ENCODE peak calls at places on chromosomes 11 and 22, in five cellular contexts. One of them, this sample, is unnamed.

GRCh38 chr11:46202149-46202548 is 75.3 kb upstream of the CREB3L1 start:
- DNase-seq in cardiac muscle cell: no peak
- DNase-seq in type B pancreatic cell: no peak
- DNase-seq in BJ: no peak
- DNase-seq in fibroblast of mammary gland: no peak
- DNase-seq in this sample: no peak

GRCh38 chr22:20258584-20259335 is 9.4 kb downstream of the RTN4R start:
- DNase-seq in cardiac muscle cell: no peak
- DNase-seq in type B pancreatic cell: no peak
- DNase-seq in BJ: no peak
- DNase-seq in fibroblast of mammary gland: no peak
- DNase-seq in this sample: no peak

GRCh38 chr11:61035086-61035835 is 63.8 kb downstream of the CD6 start:
- DNase-seq in cardiac muscle cell: no peak
- DNase-seq in type B pancreatic cell: no peak
- DNase-seq in BJ: no peak
- DNase-seq in fibroblast of mammary gland: no peak
- DNase-seq in this sample: no peak

GRCh38 chr22:33823552-33823951 is 96.7 kb downstream of the LARGE1 start:
- DNase-seq in cardiac muscle cell: no peak
- DNase-seq in type B pancreatic cell: no peak
- DNase-seq in BJ: no peak
- DNase-seq in fibroblast of mammary gland: no peak
- DNase-seq in this sample: no peak

GRCh38 chr11:61693897-61694840 is 14.0 kb downstream of the DAGLA start:
- DNase-seq in cardiac muscle cell: no peak
- DNase-seq in type B pancreatic cell: no peak
- DNase-seq in BJ: no peak
- DNase-seq in fibroblast of mammary gland: no peak
- DNase-seq in this sample: no peak

GRCh38 chr11:19258651-19259230 is 18.0 kb upstream of the E2F8 start:
- DNase-seq in cardiac muscle cell: no peak
- DNase-seq in type B pancreatic cell: no peak
- DNase-seq in BJ: no peak
- DNase-seq in fibroblast of mammary gland: no peak
- DNase-seq in this sample: no peak

GRCh38 chr11:66037327-66037726 is 11.0 kb upstream of the CATSPER1 start:
- DNase-seq in cardiac muscle cell: no peak
- DNase-seq in type B pancreatic cell: no peak
- DNase-seq in BJ: no peak
- DNase-seq in fibroblast of mammary gland: no peak
- DNase-seq in this sample: no peak

GRCh38 chr22:48096846-48097665 is 1334.6 kb downstream of the TBC1D22A start:
- DNase-seq in cardiac muscle cell: no peak
- DNase-seq in type B pancreatic cell: no peak
- DNase-seq in BJ: no peak
- DNase-seq in fibroblast of mammary gland: no peak
- DNase-seq in this sample: no peak

GRCh38 chr22:43395296-43395695 is 16.5 kb upstream of the MPPED1 start:
- DNase-seq in cardiac muscle cell: no peak
- DNase-seq in type B pancreatic cell: no peak
- DNase-seq in BJ: no peak
- DNase-seq in fibroblast of mammary gland: no peak
- DNase-seq in this sample: no peak

GRCh38 chr22:43972931-43973330 is 17.7 kb downstream of the SAMM50 start:
- DNase-seq in cardiac muscle cell: no peak
- DNase-seq in type B pancreatic cell: no peak
- DNase-seq in BJ: no peak
- DNase-seq in fibroblast of mammary gland: no peak
- DNase-seq in this sample: no peak

GRCh38 chr11:25065711-25066110 is 568.9 kb downstream of the LUZP2 start:
- DNase-seq in cardiac muscle cell: no peak
- DNase-seq in type B pancreatic cell: no peak
- DNase-seq in BJ: no peak
- DNase-seq in fibroblast of mammary gland: peak; percentile 65
- DNase-seq in this sample: no peak

GRCh38 chr22:42990131-42990838 is 24.7 kb downstream of the PACSIN2 start:
- DNase-seq in cardiac muscle cell: no peak
- DNase-seq in type B pancreatic cell: no peak
- DNase-seq in BJ: no peak
- DNase-seq in fibroblast of mammary gland: peak; percentile 94
- DNase-seq in this sample: no peak

GRCh38 chr11:18367431-18367830 is 26.9 kb upstream of the LDHA start:
- DNase-seq in cardiac muscle cell: no peak
- DNase-seq in type B pancreatic cell: no peak
- DNase-seq in BJ: no peak
- DNase-seq in fibroblast of mammary gland: peak; percentile 26
- DNase-seq in this sample: no peak

GRCh38 chr11:38005597-38005996 is 1407.6 kb upstream of the RAG2 start:
- DNase-seq in cardiac muscle cell: no peak
- DNase-seq in type B pancreatic cell: no peak
- DNase-seq in BJ: peak; percentile 58
- DNase-seq in fibroblast of mammary gland: no peak
- DNase-seq in this sample: no peak

GRCh38 chr11:65915821-65916251 is 3.0 kb downstream of the C11orf68 start:
- DNase-seq in cardiac muscle cell: no peak
- DNase-seq in type B pancreatic cell: no peak
- DNase-seq in BJ: peak; percentile 89
- DNase-seq in fibroblast of mammary gland: peak; percentile 98
- DNase-seq in this sample: peak; percentile 94

GRCh38 chr11:116826751-116827431 is 2.8 kb upstream of the APOC3 start:
- DNase-seq in cardiac muscle cell: no peak
- DNase-seq in type B pancreatic cell: no peak
- DNase-seq in BJ: no peak
- DNase-seq in fibroblast of mammary gland: no peak
- DNase-seq in this sample: no peak

GRCh38 chr22:37672920-37673453 is 2.4 kb upstream of the LGALS1 start:
- DNase-seq in cardiac muscle cell: no peak
- DNase-seq in type B pancreatic cell: no peak
- DNase-seq in BJ: no peak
- DNase-seq in fibroblast of mammary gland: no peak
- DNase-seq in this sample: no peak

GRCh38 chr22:37335819-37336199 is 53.5 kb downstream of the CYTH4 start:
- DNase-seq in cardiac muscle cell: no peak
- DNase-seq in type B pancreatic cell: no peak
- DNase-seq in BJ: no peak
- DNase-seq in fibroblast of mammary gland: no peak
- DNase-seq in this sample: no peak

GRCh38 chr11:131290111-131290510 is 80.3 kb upstream of the NTM start:
- DNase-seq in cardiac muscle cell: no peak
- DNase-seq in type B pancreatic cell: no peak
- DNase-seq in BJ: no peak
- DNase-seq in fibroblast of mammary gland: no peak
- DNase-seq in this sample: no peak

GRCh38 chr11:66043008-66043906 is 5.7 kb downstream of the GAL3ST3 start:
- DNase-seq in cardiac muscle cell: no peak
- DNase-seq in type B pancreatic cell: no peak
- DNase-seq in BJ: no peak
- DNase-seq in fibroblast of mammary gland: no peak
- DNase-seq in this sample: no peak

GRCh38 chr22:24002272-24002671 is 3.0 kb downstream of the GSTT4 start:
- DNase-seq in cardiac muscle cell: no peak
- DNase-seq in type B pancreatic cell: no peak
- DNase-seq in BJ: no peak
- DNase-seq in fibroblast of mammary gland: no peak
- DNase-seq in this sample: no peak

GRCh38 chr11:67409781-67410368 is 5.6 kb upstream of the CARNS1 start:
- DNase-seq in cardiac muscle cell: peak; percentile 49
- DNase-seq in type B pancreatic cell: no peak
- DNase-seq in BJ: no peak
- DNase-seq in fibroblast of mammary gland: no peak
- DNase-seq in this sample: no peak

GRCh38 chr11:126512251-126512650 is 156.8 kb downstream of the ST3GAL4 start:
- DNase-seq in cardiac muscle cell: no peak
- DNase-seq in type B pancreatic cell: no peak
- DNase-seq in BJ: no peak
- DNase-seq in fibroblast of mammary gland: no peak
- DNase-seq in this sample: no peak

GRCh38 chr22:38433871-38434270 is 21.1 kb downstream of the KCNJ4 start:
- DNase-seq in cardiac muscle cell: no peak
- DNase-seq in type B pancreatic cell: no peak
- DNase-seq in BJ: no peak
- DNase-seq in fibroblast of mammary gland: no peak
- DNase-seq in this sample: no peak

GRCh38 chr22:27120036-27120435 is 462.6 kb downstream of the MIAT start:
- DNase-seq in cardiac muscle cell: no peak
- DNase-seq in type B pancreatic cell: no peak
- DNase-seq in BJ: no peak
- DNase-seq in fibroblast of mammary gland: no peak
- DNase-seq in this sample: no peak

GRCh38 chr11:130599073-130599654 is 150.7 kb downstream of the ADAMTS15 start:
- DNase-seq in cardiac muscle cell: peak; percentile 37
- DNase-seq in type B pancreatic cell: no peak
- DNase-seq in BJ: no peak
- DNase-seq in fibroblast of mammary gland: peak; percentile 61
- DNase-seq in this sample: no peak

GRCh38 chr11:108887436-108888238 is 222.8 kb downstream of the DDX10 start:
- DNase-seq in cardiac muscle cell: no peak
- DNase-seq in type B pancreatic cell: no peak
- DNase-seq in BJ: peak; percentile 53
- DNase-seq in fibroblast of mammary gland: peak; percentile 42
- DNase-seq in this sample: no peak

GRCh38 chr22:45534339-45535192 is 31.9 kb downstream of the FBLN1 start:
- DNase-seq in cardiac muscle cell: no peak
- DNase-seq in type B pancreatic cell: no peak
- DNase-seq in BJ: no peak
- DNase-seq in fibroblast of mammary gland: peak; percentile 59
- DNase-seq in this sample: no peak

GRCh38 chr22:35329114-35329847 is 29.6 kb downstream of the TOM1 start:
- DNase-seq in cardiac muscle cell: no peak
- DNase-seq in type B pancreatic cell: no peak
- DNase-seq in BJ: no peak
- DNase-seq in fibroblast of mammary gland: no peak
- DNase-seq in this sample: no peak

GRCh38 chr11:68021167-68021787 is 9.2 kb upstream of the NDUFS8 start:
- DNase-seq in cardiac muscle cell: peak; percentile 24
- DNase-seq in type B pancreatic cell: no peak
- DNase-seq in BJ: no peak
- DNase-seq in fibroblast of mammary gland: no peak
- DNase-seq in this sample: no peak

GRCh38 chr11:17827006-17827405 is 92.4 kb downstream of the KCNC1 start:
- DNase-seq in cardiac muscle cell: no peak
- DNase-seq in type B pancreatic cell: no peak
- DNase-seq in BJ: no peak
- DNase-seq in fibroblast of mammary gland: no peak
- DNase-seq in this sample: no peak

DNA sequence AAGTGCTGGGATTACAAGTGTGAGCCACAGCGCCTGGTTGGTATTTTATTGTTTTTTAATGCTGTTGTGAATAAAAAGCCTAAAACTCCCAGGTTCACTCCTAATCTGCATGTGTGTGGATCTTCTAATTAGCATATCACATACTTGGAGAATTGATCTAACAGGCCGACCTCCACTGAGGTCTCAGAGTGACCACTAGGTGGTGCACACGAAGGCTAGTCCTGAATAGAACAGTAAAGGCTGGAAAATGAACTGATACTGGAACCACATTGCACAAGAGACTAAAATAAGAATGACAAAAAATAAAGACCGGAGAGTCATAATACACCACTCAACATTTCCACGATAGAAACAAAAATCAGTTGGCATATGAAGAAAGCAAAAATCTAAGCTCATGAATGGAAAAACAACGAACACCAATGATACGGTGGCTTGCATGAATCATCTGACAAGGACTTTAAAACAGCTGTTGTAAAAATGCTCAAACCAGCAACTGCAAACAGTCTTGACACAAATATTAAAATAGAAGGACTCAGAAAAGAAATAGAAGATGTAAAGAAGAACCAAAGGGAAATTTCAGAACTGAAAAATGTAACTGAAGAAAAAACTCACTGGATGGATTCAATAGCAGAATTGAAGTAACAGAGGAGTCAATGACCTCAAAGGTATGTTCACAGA is 19.2 kb downstream of the PIM3 start:
- DNase-seq in cardiac muscle cell: no peak
- DNase-seq in type B pancreatic cell: no peak
- DNase-seq in BJ: no peak
- DNase-seq in fibroblast of mammary gland: peak; percentile 61
- DNase-seq in this sample: no peak
- TF ChIP-seq CTCF in cardiac muscle cell: peak; percentile 62
- TF ChIP-seq CTCF in type B pancreatic cell: peak; percentile 80
- TF ChIP-seq CTCF in BJ: peak; percentile 66
- TF ChIP-seq CTCF in fibroblast of mammary gland: peak; percentile 62
- TF ChIP-seq CTCF in this sample: peak; percentile 60

GRCh38 chr11:107018902-107019493 is 722 bp upstream of the GUCY1A2 start:
- DNase-seq in cardiac muscle cell: peak; percentile 91
- DNase-seq in type B pancreatic cell: peak; percentile 82
- DNase-seq in BJ: no peak
- DNase-seq in fibroblast of mammary gland: peak; percentile 67
- DNase-seq in this sample: no peak
- TF ChIP-seq CTCF in cardiac muscle cell: peak; percentile 1
- TF ChIP-seq CTCF in type B pancreatic cell: no peak
- TF ChIP-seq CTCF in BJ: no peak
- TF ChIP-seq CTCF in fibroblast of mammary gland: no peak
- TF ChIP-seq CTCF in this sample: no peak

GRCh38 chr11:70944636-70945035 is 307.7 kb downstream of the SHANK2 start:
- DNase-seq in cardiac muscle cell: no peak
- DNase-seq in type B pancreatic cell: no peak
- DNase-seq in BJ: no peak
- DNase-seq in fibroblast of mammary gland: no peak
- DNase-seq in this sample: no peak
- TF ChIP-seq CTCF in cardiac muscle cell: no peak
- TF ChIP-seq CTCF in type B pancreatic cell: peak; percentile 48
- TF ChIP-seq CTCF in BJ: no peak
- TF ChIP-seq CTCF in fibroblast of mammary gland: peak; percentile 18
- TF ChIP-seq CTCF in this sample: no peak

GRCh38 chr11:96389604-96390402 is at the start of the genes CCDC82 and JRKL:
- DNase-seq in cardiac muscle cell: peak; percentile 98
- DNase-seq in type B pancreatic cell: peak; percentile 99
- DNase-seq in BJ: peak; percentile 64
- DNase-seq in fibroblast of mammary gland: peak; percentile 91
- DNase-seq in this sample: peak; percentile 85
- TF ChIP-seq CTCF in cardiac muscle cell: no peak
- TF ChIP-seq CTCF in type B pancreatic cell: no peak
- TF ChIP-seq CTCF in BJ: no peak
- TF ChIP-seq CTCF in fibroblast of mammary gland: no peak
- TF ChIP-seq CTCF in this sample: no peak

GRCh38 chr11:21343204-21343603 is 673.8 kb downstream of the NELL1 start:
- DNase-seq in cardiac muscle cell: no peak
- DNase-seq in type B pancreatic cell: no peak
- DNase-seq in BJ: no peak
- DNase-seq in fibroblast of mammary gland: no peak
- DNase-seq in this sample: no peak
- TF ChIP-seq CTCF in cardiac muscle cell: no peak
- TF ChIP-seq CTCF in type B pancreatic cell: no peak
- TF ChIP-seq CTCF in BJ: no peak
- TF ChIP-seq CTCF in fibroblast of mammary gland: no peak
- TF ChIP-seq CTCF in this sample: no peak

DNA sequence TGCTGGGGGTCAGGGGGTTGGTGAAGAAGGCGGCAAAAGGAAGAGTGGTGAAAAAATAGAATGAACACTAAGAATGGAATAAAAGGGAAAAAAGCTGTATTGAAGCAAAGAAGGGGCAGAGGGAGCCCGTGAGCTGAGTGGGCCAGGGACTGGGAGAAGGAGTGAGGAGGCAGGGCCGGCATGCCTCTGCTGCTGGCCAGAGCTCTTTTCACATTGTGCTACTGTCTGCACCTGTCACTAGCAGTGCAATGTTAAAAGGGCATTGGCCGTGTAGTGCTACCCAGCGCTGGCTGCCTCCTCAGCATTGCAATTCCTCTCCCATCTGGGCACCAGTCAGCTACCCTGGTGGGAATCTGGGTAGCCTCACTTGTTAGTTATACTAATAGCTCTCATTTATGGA is 8.7 kb downstream of the YPEL4 start:
- DNase-seq in cardiac muscle cell: peak; percentile 71
- DNase-seq in type B pancreatic cell: no peak
- DNase-seq in BJ: no peak
- DNase-seq in fibroblast of mammary gland: peak; percentile 39
- DNase-seq in this sample: no peak
- TF ChIP-seq CTCF in cardiac muscle cell: peak; percentile 45
- TF ChIP-seq CTCF in type B pancreatic cell: peak; percentile 45
- TF ChIP-seq CTCF in BJ: peak; percentile 66
- TF ChIP-seq CTCF in fibroblast of mammary gland: peak; percentile 45
- TF ChIP-seq CTCF in this sample: peak; percentile 50